ENCODE peak calls at places on chromosome 10, in four cellular contexts. X is astrocyte of the cerebellum, L is fibroblast of lung, I is choroid plexus epithelial cell. Y is an unnamed sample.

GRCh38 chr10:129758591-129759021 is 205.5 kb downstream of the EBF3 start:
- DNase-seq in I (no peak), X (no peak), L (no peak), Y (no peak)

GRCh38 chr10:61819208-61819607 is 82.3 kb upstream of the ARID5B start:
- DNase-seq in L (no peak), X (no peak), I (no peak), Y (no peak)

GRCh38 chr10:90288403-90288933 is 569.4 kb downstream of the HTR7 start:
- DNase-seq in I (peak), X (peak), L (peak), Y (no peak)

GRCh38 chr10:96384471-96384870 is 25.7 kb upstream of the OPALIN start:
- DNase-seq in L (no peak), X (no peak), I (no peak), Y (no peak)

GRCh38 chr10:113735913-113736312 is 15.6 kb upstream of the PLEKHS1 start:
- DNase-seq in X (no peak), I (peak), L (peak), Y (no peak)

GRCh38 chr10:97701438-97702064 is 12.0 kb upstream of the MARVELD1 start:
- DNase-seq in L (peak), I (peak), X (peak), Y (no peak)

GRCh38 chr10:89032141-89032814 is 41.7 kb downstream of the FAS start:
- DNase-seq in L (peak), I (peak), X (peak), Y (peak)

GRCh38 chr10:80382989-80383388 is 25.4 kb upstream of the PRXL2A start:
- DNase-seq in X (no peak), L (peak), I (peak), Y (no peak)

GRCh38 chr10:33715303-33715702 is 380.8 kb upstream of the NRP1 start:
- DNase-seq in I (no peak), X (no peak), L (no peak), Y (no peak)

GRCh38 chr10:76115471-76116155 is 684.2 kb downstream of the LRMDA start:
- DNase-seq in X (no peak), L (no peak), I (no peak), Y (no peak)

GRCh38 chr10:104642311-104643022 is 1.4 kb downstream of the SORCS3 start:
- DNase-seq in L (no peak), X (peak), I (peak), Y (no peak)

GRCh38 chr10:98361131-98361633 is 53.8 kb downstream of the PYROXD2 start:
- DNase-seq in L (peak), X (peak), I (peak), Y (peak)

GRCh38 chr10:48509974-48510692 is 94.7 kb downstream of the ARHGAP22 start:
- DNase-seq in L (peak), I (peak), X (no peak), Y (no peak)

GRCh38 chr10:127194598-127194997 is 1.8 kb downstream of the INSYN2A start:
- DNase-seq in I (no peak), X (no peak), L (peak), Y (no peak)

GRCh38 chr10:61992683-61993629 is 91.5 kb downstream of the ARID5B start:
- DNase-seq in X (peak), L (peak), I (peak), Y (peak)

GRCh38 chr10:510415-510881 is 179.0 kb downstream of the DIP2C start:
- DNase-seq in I (no peak), X (no peak), L (peak), Y (no peak)

GRCh38 chr10:33422779-33423520 is 88.5 kb upstream of the NRP1 start:
- DNase-seq in I (no peak), L (peak), X (peak), Y (no peak)

GRCh38 chr10:86399514-86399878 is 32.9 kb upstream of the GRID1 start:
- DNase-seq in X (no peak), L (no peak), I (no peak), Y (no peak)
- H3K4me3 ChIP-seq in X (peak), L (peak), I (no peak), Y (no peak)

DNA sequence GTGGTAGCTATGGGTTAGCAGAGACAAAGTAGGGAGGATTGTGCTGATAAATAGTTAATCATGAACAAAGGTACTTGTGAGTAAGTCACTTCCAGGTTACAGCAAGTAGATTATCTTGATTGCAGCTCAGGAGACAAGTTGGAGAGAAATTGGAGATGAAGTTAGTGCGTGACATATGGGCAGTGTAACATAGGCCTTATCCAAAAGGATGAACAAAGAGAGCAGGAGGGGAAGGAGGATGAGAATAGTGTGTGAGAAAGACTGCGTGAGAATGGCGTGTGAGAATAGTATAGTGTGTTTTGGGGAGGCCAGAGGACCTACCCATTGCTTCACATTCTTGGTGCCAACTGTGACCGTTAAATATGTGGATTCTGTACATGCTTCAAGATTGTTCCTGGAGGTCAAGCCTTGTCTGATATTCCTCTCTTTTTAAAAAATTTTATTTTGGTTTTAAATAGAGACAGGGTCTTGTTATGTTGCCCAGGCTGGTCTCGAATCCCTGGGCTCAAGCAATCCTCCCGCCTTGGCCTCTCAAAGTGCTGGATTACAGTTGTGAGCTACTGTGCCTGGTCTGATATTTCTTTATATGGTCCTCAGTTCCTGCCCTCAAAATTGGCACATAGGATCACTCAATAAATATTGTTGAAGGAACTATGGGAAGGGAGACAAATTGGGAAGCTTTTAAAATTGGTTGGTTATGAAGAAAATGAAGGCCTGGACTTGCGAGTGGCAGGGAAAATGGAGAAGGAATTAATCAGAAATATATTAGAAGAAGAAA is 3.2 kb downstream of the VCL start:
- DNase-seq in L (no peak), X (no peak), I (no peak), Y (no peak)
- H3K4me3 ChIP-seq in L (peak), X (peak), I (peak), Y (no peak)

DNA sequence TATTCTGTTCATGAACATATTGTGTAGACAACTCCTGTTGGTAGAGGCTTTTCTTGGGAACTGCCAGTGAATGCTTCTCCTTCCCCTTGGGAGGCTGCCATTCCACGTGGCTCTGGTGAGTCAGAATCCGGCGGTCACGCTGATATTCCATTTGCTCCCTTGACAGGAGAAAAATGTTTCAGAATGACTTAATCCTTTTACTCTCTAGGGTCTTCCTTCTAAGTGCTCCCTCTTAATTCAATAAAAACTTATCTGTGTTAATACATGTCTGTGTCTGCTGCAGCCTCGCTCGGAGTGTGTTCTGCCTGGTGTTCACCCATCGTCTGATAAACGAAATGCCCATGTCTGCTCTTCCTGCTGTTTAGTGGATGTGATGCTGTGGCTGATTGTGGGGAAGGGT is 278.6 kb downstream of the ARHGAP12 start:
- DNase-seq in I (peak), L (peak), X (peak), Y (peak)
- H3K4me3 ChIP-seq in I (no peak), L (peak), X (no peak), Y (no peak)

GRCh38 chr10:116873134-116873533 is 23.8 kb downstream of the ENO4 start:
- DNase-seq in L (no peak), I (no peak), X (no peak), Y (no peak)
- H3K4me3 ChIP-seq in L (no peak), I (no peak), X (no peak), Y (no peak)

GRCh38 chr10:3251172-3251571 is 78.6 kb upstream of the PITRM1 start:
- DNase-seq in X (no peak), L (no peak), I (no peak), Y (no peak)

GRCh38 chr10:3248526-3249255 is 76.1 kb upstream of the PITRM1 start:
- DNase-seq in I (peak), X (peak), L (peak), Y (peak)

GRCh38 chr10:3245395-3245794 is 72.8 kb upstream of the PITRM1 start:
- DNase-seq in X (no peak), L (no peak), I (no peak), Y (no peak)

GRCh38 chr10:3255086-3255485 is 82.5 kb upstream of the PITRM1 start:
- DNase-seq in L (no peak), X (no peak), I (no peak), Y (no peak)

DNA sequence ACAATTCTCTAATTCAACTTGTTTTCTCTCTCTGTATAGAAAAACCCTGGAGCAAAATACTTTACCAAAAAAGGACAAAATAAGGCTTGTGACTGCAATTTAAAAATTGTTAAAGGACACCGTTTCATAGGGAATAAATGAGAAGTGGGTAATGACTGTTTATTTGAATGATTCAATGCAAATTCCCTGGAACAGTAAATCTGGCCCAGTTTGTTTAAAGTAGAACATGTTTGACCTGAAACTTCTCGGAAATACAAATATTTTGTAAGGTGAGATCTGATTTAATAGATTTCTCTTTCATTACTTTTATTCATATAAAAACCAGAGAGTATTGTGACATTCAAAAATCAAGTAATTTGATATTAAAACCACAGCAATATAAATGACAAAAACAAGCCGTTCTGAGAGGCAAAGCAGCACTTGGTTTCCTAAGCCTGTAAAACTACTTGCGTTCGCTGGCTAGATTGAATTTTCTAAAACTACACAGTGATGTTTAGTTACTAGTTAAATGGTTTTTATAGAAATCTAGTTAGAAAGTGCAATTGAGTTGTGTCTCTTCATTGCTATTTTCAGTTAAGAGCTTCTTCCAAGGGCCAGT is 76.8 kb upstream of the PITRM1 start:
- DNase-seq in X (no peak), L (no peak), I (no peak), Y (no peak)
- H3K4me3 ChIP-seq in X (no peak), L (no peak), I (no peak), Y (no peak)

GRCh38 chr10:99551616-99552015 is 18.9 kb downstream of the NKX2-3 start:
- DNase-seq in X (no peak), L (no peak), I (no peak), Y (no peak)

GRCh38 chr10:99557044-99557443 is 24.3 kb downstream of the NKX2-3 start:
- DNase-seq in X (no peak), I (no peak), L (no peak), Y (no peak)

GRCh38 chr10:99556225-99556523 is 23.4 kb downstream of the NKX2-3 start:
- DNase-seq in I (no peak), X (no peak), L (no peak), Y (no peak)

GRCh38 chr10:99558708-99559107 is 26.0 kb downstream of the NKX2-3 start:
- DNase-seq in I (no peak), L (no peak), X (no peak), Y (no peak)

GRCh38 chr10:99555371-99556224 is 22.9 kb downstream of the NKX2-3 start:
- DNase-seq in I (peak), L (no peak), X (no peak), Y (no peak)
- H3K4me3 ChIP-seq in I (no peak), L (no peak), X (no peak), Y (no peak)

DNA sequence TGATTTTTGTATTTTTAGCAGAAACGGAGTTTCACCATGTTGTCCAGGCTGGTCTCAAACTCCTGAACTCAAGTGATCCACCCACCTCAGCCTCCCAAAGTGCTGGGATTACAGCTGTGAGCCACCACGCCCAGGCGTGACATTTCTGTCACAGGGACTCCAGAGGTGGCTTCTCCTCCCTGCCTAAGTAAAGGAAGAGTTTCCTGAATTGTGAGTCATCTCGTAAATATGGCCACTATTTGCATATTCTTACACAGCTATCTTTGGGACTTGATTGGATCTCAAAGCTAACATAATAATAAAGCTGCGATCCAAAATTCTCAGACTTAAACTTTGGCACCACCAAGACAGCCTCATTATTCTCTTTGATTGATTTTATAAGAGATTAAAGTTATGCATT is 50.1 kb downstream of the ADARB2 start:
- DNase-seq in I (no peak), L (no peak), X (no peak), Y (no peak)
- H3K4me3 ChIP-seq in I (no peak), L (no peak), X (no peak), Y (no peak)

GRCh38 chr10:100749059-100749308 is 3.6 kb downstream of the PAX2 start:
- DNase-seq in I (no peak), X (no peak), L (no peak), Y (no peak)
- H3K4me3 ChIP-seq in I (no peak), X (no peak), L (no peak), Y (no peak)

GRCh38 chr10:124105045-124105444 is 11.6 kb upstream of the CHST15 start:
- DNase-seq in X (no peak), I (no peak), L (no peak), Y (no peak)
- H3K4me3 ChIP-seq in X (no peak), I (no peak), L (no peak), Y (no peak)